ENCODE peak calls at places on chromosomes 3 and 15, in six cellular contexts. F, R, O, G, W and M are unnamed samples.

GRCh38 chr15:60589253-60589652 is 110.3 kb upstream of the ICE2 start:
- DNase-seq in F (peak), R (no peak), O (no peak), G (no peak), W (peak), M (no peak)

GRCh38 chr3:179809639-179810038 is 156.8 kb downstream of the USP13 start:
- DNase-seq in F (no peak), R (no peak), O (no peak), G (no peak), W (no peak), M (no peak)

GRCh38 chr15:25402342-25402741 is 36.5 kb downstream of the UBE3A start:
- DNase-seq in F (no peak), R (no peak), O (no peak), G (no peak), W (no peak), M (no peak)

GRCh38 chr15:41921167-41921566 is 27.3 kb upstream of the SPTBN5 start:
- DNase-seq in F (no peak), R (no peak), O (peak), G (no peak), W (no peak), M (no peak)

GRCh38 chr3:135965506-135966348 is at the start of gene PPP2R3A:
- DNase-seq in F (peak), R (peak), O (peak), G (peak), W (peak), M (no peak)

GRCh38 chr15:28876131-28876844 is 9.5 kb upstream of the APBA2 start:
- DNase-seq in F (no peak), R (no peak), O (no peak), G (no peak), W (no peak), M (no peak)

GRCh38 chr15:70480196-70480856 is 283.0 kb downstream of the UACA start:
- DNase-seq in F (peak), R (no peak), O (no peak), G (no peak), W (no peak), M (no peak)

GRCh38 chr3:193757457-193757856 is 164.4 kb downstream of the OPA1 start:
- DNase-seq in F (no peak), R (no peak), O (no peak), G (no peak), W (no peak), M (no peak)

GRCh38 chr15:31145271-31145911 is 43.9 kb upstream of the TRPM1 start:
- DNase-seq in F (no peak), R (no peak), O (no peak), G (no peak), W (no peak), M (no peak)

GRCh38 chr3:38005076-38006020 is 14.8 kb downstream of the VILL start:
- DNase-seq in F (no peak), R (no peak), O (no peak), G (peak), W (no peak), M (no peak)

GRCh38 chr3:55897573-55898224 is 410.6 kb upstream of the WNT5A start:
- DNase-seq in F (no peak), R (no peak), O (no peak), G (no peak), W (peak), M (no peak)

GRCh38 chr15:96336045-96336642 is 5.6 kb downstream of the NR2F2 start:
- DNase-seq in F (no peak), R (no peak), O (peak), G (no peak), W (no peak), M (no peak)

GRCh38 chr3:162292409-162292808 is 795.8 kb downstream of the OTOL1 start:
- DNase-seq in F (no peak), R (no peak), O (no peak), G (no peak), W (no peak), M (no peak)

GRCh38 chr3:144375122-144375521 is 403.5 kb downstream of the DIPK2A start:
- DNase-seq in F (no peak), R (no peak), O (no peak), G (no peak), W (no peak), M (no peak)

GRCh38 chr3:9715764-9716437 is 12.3 kb downstream of the CPNE9 start:
- DNase-seq in F (peak), R (peak), O (peak), G (peak), W (no peak), M (peak)

GRCh38 chr15:76253851-76254440 is 57.3 kb downstream of the ETFA start:
- DNase-seq in F (no peak), R (no peak), O (no peak), G (no peak), W (peak), M (no peak)

GRCh38 chr3:166531730-166532129 is 694.5 kb upstream of the BCHE start:
- DNase-seq in F (no peak), R (no peak), O (no peak), G (no peak), W (no peak), M (no peak)

GRCh38 chr3:183548262-183548769 is 7.2 kb downstream of the KLHL6 start:
- DNase-seq in F (no peak), R (no peak), O (peak), G (no peak), W (peak), M (peak)

GRCh38 chr15:29461877-29462276 is 192.3 kb upstream of the NSMCE3 start:
- DNase-seq in F (no peak), R (no peak), O (no peak), G (no peak), W (no peak), M (no peak)

GRCh38 chr3:34260266-34260990 is 462.0 kb downstream of the PDCD6IP start:
- DNase-seq in F (no peak), R (peak), O (peak), G (peak), W (peak), M (no peak)

GRCh38 chr3:45491344-45491743 is 103.0 kb downstream of the LARS2 start:
- DNase-seq in F (no peak), R (no peak), O (no peak), G (no peak), W (no peak), M (no peak)